ENCODE peak calls at places on chromosomes 16 and 17, in six cellular contexts. One of them, this sample, is unnamed.

GRCh38 chr17:81511800-81512559 is 619 bp downstream of the ACTG1 start:
- DNase-seq in stimulated activated CD4-positive, alpha-beta T cell treated with anti-CD3 and anti-CD28 coated beads, Interleukin-1b, Interleukin-23, amount 100 ng/mL, for 1 hour: no peak
- DNase-seq in stimulated activated naive CD8-positive, alpha-beta T cell treated with anti-CD3 and anti-CD28 coated beads, Interleukin-15, Interleukin-2, amounts not matched to agents 100 U/mL and 50 U/mL, for 24 hours: peak; percentile 50
- DNase-seq in AG04450: no peak
- DNase-seq in CD4-positive, alpha-beta T cell: peak; percentile 29
- DNase-seq in NB4: peak; percentile 38
- DNase-seq in this sample: no peak

GRCh38 chr16:88973415-88974050 is 3.5 kb downstream of the CBFA2T3 start:
- DNase-seq in stimulated activated CD4-positive, alpha-beta T cell treated with anti-CD3 and anti-CD28 coated beads, Interleukin-1b, Interleukin-23, amount 100 ng/mL, for 1 hour: no peak
- DNase-seq in stimulated activated naive CD8-positive, alpha-beta T cell treated with anti-CD3 and anti-CD28 coated beads, Interleukin-15, Interleukin-2, amounts not matched to agents 100 U/mL and 50 U/mL, for 24 hours: no peak
- DNase-seq in AG04450: no peak
- DNase-seq in CD4-positive, alpha-beta T cell: no peak
- DNase-seq in NB4: no peak
- DNase-seq in this sample: no peak

GRCh38 chr17:8935194-8935593 is 30.3 kb downstream of the PIK3R5 start:
- DNase-seq in stimulated activated CD4-positive, alpha-beta T cell treated with anti-CD3 and anti-CD28 coated beads, Interleukin-1b, Interleukin-23, amount 100 ng/mL, for 1 hour: no peak
- DNase-seq in stimulated activated naive CD8-positive, alpha-beta T cell treated with anti-CD3 and anti-CD28 coated beads, Interleukin-15, Interleukin-2, amounts not matched to agents 100 U/mL and 50 U/mL, for 24 hours: peak; percentile 82
- DNase-seq in AG04450: no peak
- DNase-seq in CD4-positive, alpha-beta T cell: no peak
- DNase-seq in NB4: peak; percentile 51
- DNase-seq in this sample: no peak

GRCh38 chr16:10206215-10206614 is 24.0 kb upstream of the GRIN2A start:
- DNase-seq in stimulated activated CD4-positive, alpha-beta T cell treated with anti-CD3 and anti-CD28 coated beads, Interleukin-1b, Interleukin-23, amount 100 ng/mL, for 1 hour: no peak
- DNase-seq in stimulated activated naive CD8-positive, alpha-beta T cell treated with anti-CD3 and anti-CD28 coated beads, Interleukin-15, Interleukin-2, amounts not matched to agents 100 U/mL and 50 U/mL, for 24 hours: no peak
- DNase-seq in AG04450: no peak
- DNase-seq in CD4-positive, alpha-beta T cell: no peak
- DNase-seq in NB4: no peak
- DNase-seq in this sample: no peak

GRCh38 chr16:66275795-66276428 is 90.6 kb upstream of the CDH5 start:
- DNase-seq in stimulated activated CD4-positive, alpha-beta T cell treated with anti-CD3 and anti-CD28 coated beads, Interleukin-1b, Interleukin-23, amount 100 ng/mL, for 1 hour: no peak
- DNase-seq in stimulated activated naive CD8-positive, alpha-beta T cell treated with anti-CD3 and anti-CD28 coated beads, Interleukin-15, Interleukin-2, amounts not matched to agents 100 U/mL and 50 U/mL, for 24 hours: peak; percentile 19
- DNase-seq in AG04450: no peak
- DNase-seq in CD4-positive, alpha-beta T cell: no peak
- DNase-seq in NB4: peak; percentile 54
- DNase-seq in this sample: peak; percentile 61

GRCh38 chr17:1604831-1605528 is 23.7 kb downstream of the SLC43A2 start:
- DNase-seq in stimulated activated CD4-positive, alpha-beta T cell treated with anti-CD3 and anti-CD28 coated beads, Interleukin-1b, Interleukin-23, amount 100 ng/mL, for 1 hour: no peak
- DNase-seq in stimulated activated naive CD8-positive, alpha-beta T cell treated with anti-CD3 and anti-CD28 coated beads, Interleukin-15, Interleukin-2, amounts not matched to agents 100 U/mL and 50 U/mL, for 24 hours: peak; percentile 23
- DNase-seq in AG04450: no peak
- DNase-seq in CD4-positive, alpha-beta T cell: no peak
- DNase-seq in NB4: no peak
- DNase-seq in this sample: no peak

GRCh38 chr16:12392585-12393089 is 411.1 kb downstream of the CPPED1 start:
- DNase-seq in stimulated activated CD4-positive, alpha-beta T cell treated with anti-CD3 and anti-CD28 coated beads, Interleukin-1b, Interleukin-23, amount 100 ng/mL, for 1 hour: no peak
- DNase-seq in stimulated activated naive CD8-positive, alpha-beta T cell treated with anti-CD3 and anti-CD28 coated beads, Interleukin-15, Interleukin-2, amounts not matched to agents 100 U/mL and 50 U/mL, for 24 hours: no peak
- DNase-seq in AG04450: no peak
- DNase-seq in CD4-positive, alpha-beta T cell: no peak
- DNase-seq in NB4: no peak
- DNase-seq in this sample: no peak

GRCh38 chr16:85220125-85220839 is 108.0 kb upstream of the CIBAR2 start:
- DNase-seq in stimulated activated CD4-positive, alpha-beta T cell treated with anti-CD3 and anti-CD28 coated beads, Interleukin-1b, Interleukin-23, amount 100 ng/mL, for 1 hour: no peak
- DNase-seq in stimulated activated naive CD8-positive, alpha-beta T cell treated with anti-CD3 and anti-CD28 coated beads, Interleukin-15, Interleukin-2, amounts not matched to agents 100 U/mL and 50 U/mL, for 24 hours: no peak
- DNase-seq in AG04450: peak; percentile 77
- DNase-seq in CD4-positive, alpha-beta T cell: no peak
- DNase-seq in NB4: no peak
- DNase-seq in this sample: peak; percentile 98

GRCh38 chr16:7482596-7483290 is 150.1 kb downstream of the RBFOX1 start:
- DNase-seq in stimulated activated CD4-positive, alpha-beta T cell treated with anti-CD3 and anti-CD28 coated beads, Interleukin-1b, Interleukin-23, amount 100 ng/mL, for 1 hour: no peak
- DNase-seq in stimulated activated naive CD8-positive, alpha-beta T cell treated with anti-CD3 and anti-CD28 coated beads, Interleukin-15, Interleukin-2, amounts not matched to agents 100 U/mL and 50 U/mL, for 24 hours: no peak
- DNase-seq in AG04450: no peak
- DNase-seq in CD4-positive, alpha-beta T cell: no peak
- DNase-seq in NB4: no peak
- DNase-seq in this sample: no peak

GRCh38 chr16:19555186-19555937 is at the start of gene VPS35L:
- DNase-seq in stimulated activated CD4-positive, alpha-beta T cell treated with anti-CD3 and anti-CD28 coated beads, Interleukin-1b, Interleukin-23, amount 100 ng/mL, for 1 hour: peak; percentile 89
- DNase-seq in stimulated activated naive CD8-positive, alpha-beta T cell treated with anti-CD3 and anti-CD28 coated beads, Interleukin-15, Interleukin-2, amounts not matched to agents 100 U/mL and 50 U/mL, for 24 hours: peak; percentile 94
- DNase-seq in AG04450: peak; percentile 99
- DNase-seq in CD4-positive, alpha-beta T cell: peak; percentile 98
- DNase-seq in NB4: peak; percentile 97
- DNase-seq in this sample: peak; percentile 92

GRCh38 chr17:40323731-40324650 is 15.0 kb downstream of the RARA start:
- DNase-seq in stimulated activated CD4-positive, alpha-beta T cell treated with anti-CD3 and anti-CD28 coated beads, Interleukin-1b, Interleukin-23, amount 100 ng/mL, for 1 hour: peak; percentile 50
- DNase-seq in stimulated activated naive CD8-positive, alpha-beta T cell treated with anti-CD3 and anti-CD28 coated beads, Interleukin-15, Interleukin-2, amounts not matched to agents 100 U/mL and 50 U/mL, for 24 hours: peak; percentile 81
- DNase-seq in AG04450: no peak
- DNase-seq in CD4-positive, alpha-beta T cell: peak; percentile 32
- DNase-seq in NB4: peak; percentile 50
- DNase-seq in this sample: no peak

GRCh38 chr16:2501938-2502900 is 11.5 kb upstream of the ATP6V0C start:
- DNase-seq in stimulated activated CD4-positive, alpha-beta T cell treated with anti-CD3 and anti-CD28 coated beads, Interleukin-1b, Interleukin-23, amount 100 ng/mL, for 1 hour: no peak
- DNase-seq in stimulated activated naive CD8-positive, alpha-beta T cell treated with anti-CD3 and anti-CD28 coated beads, Interleukin-15, Interleukin-2, amounts not matched to agents 100 U/mL and 50 U/mL, for 24 hours: no peak
- DNase-seq in AG04450: no peak
- DNase-seq in CD4-positive, alpha-beta T cell: no peak
- DNase-seq in NB4: no peak
- DNase-seq in this sample: no peak

GRCh38 chr16:89924298-89924924 is 1.3 kb downstream of the TUBB3 start:
- DNase-seq in stimulated activated CD4-positive, alpha-beta T cell treated with anti-CD3 and anti-CD28 coated beads, Interleukin-1b, Interleukin-23, amount 100 ng/mL, for 1 hour: no peak
- DNase-seq in stimulated activated naive CD8-positive, alpha-beta T cell treated with anti-CD3 and anti-CD28 coated beads, Interleukin-15, Interleukin-2, amounts not matched to agents 100 U/mL and 50 U/mL, for 24 hours: peak; percentile 33
- DNase-seq in AG04450: no peak
- DNase-seq in CD4-positive, alpha-beta T cell: peak; percentile 33
- DNase-seq in NB4: peak; percentile 76
- DNase-seq in this sample: peak; percentile 14

GRCh38 chr16:48317614-48318013 is 67.6 kb downstream of the SIAH1 start:
- DNase-seq in stimulated activated CD4-positive, alpha-beta T cell treated with anti-CD3 and anti-CD28 coated beads, Interleukin-1b, Interleukin-23, amount 100 ng/mL, for 1 hour: no peak
- DNase-seq in stimulated activated naive CD8-positive, alpha-beta T cell treated with anti-CD3 and anti-CD28 coated beads, Interleukin-15, Interleukin-2, amounts not matched to agents 100 U/mL and 50 U/mL, for 24 hours: peak; percentile 22
- DNase-seq in AG04450: no peak
- DNase-seq in CD4-positive, alpha-beta T cell: no peak
- DNase-seq in NB4: peak; percentile 93
- DNase-seq in this sample: no peak

GRCh38 chr17:31877911-31878702 is 19.1 kb upstream of the COPRS start:
- DNase-seq in stimulated activated CD4-positive, alpha-beta T cell treated with anti-CD3 and anti-CD28 coated beads, Interleukin-1b, Interleukin-23, amount 100 ng/mL, for 1 hour: no peak
- DNase-seq in stimulated activated naive CD8-positive, alpha-beta T cell treated with anti-CD3 and anti-CD28 coated beads, Interleukin-15, Interleukin-2, amounts not matched to agents 100 U/mL and 50 U/mL, for 24 hours: peak; percentile 69
- DNase-seq in AG04450: no peak
- DNase-seq in CD4-positive, alpha-beta T cell: no peak
- DNase-seq in NB4: no peak
- DNase-seq in this sample: no peak

GRCh38 chr16:54430491-54431030 is 144.0 kb upstream of the IRX3 start:
- DNase-seq in stimulated activated CD4-positive, alpha-beta T cell treated with anti-CD3 and anti-CD28 coated beads, Interleukin-1b, Interleukin-23, amount 100 ng/mL, for 1 hour: no peak
- DNase-seq in stimulated activated naive CD8-positive, alpha-beta T cell treated with anti-CD3 and anti-CD28 coated beads, Interleukin-15, Interleukin-2, amounts not matched to agents 100 U/mL and 50 U/mL, for 24 hours: no peak
- DNase-seq in AG04450: no peak
- DNase-seq in CD4-positive, alpha-beta T cell: no peak
- DNase-seq in NB4: peak; percentile 54
- DNase-seq in this sample: no peak

GRCh38 chr17:8421571-8421970 is 14.1 kb upstream of the NDEL1 start:
- DNase-seq in stimulated activated CD4-positive, alpha-beta T cell treated with anti-CD3 and anti-CD28 coated beads, Interleukin-1b, Interleukin-23, amount 100 ng/mL, for 1 hour: no peak
- DNase-seq in stimulated activated naive CD8-positive, alpha-beta T cell treated with anti-CD3 and anti-CD28 coated beads, Interleukin-15, Interleukin-2, amounts not matched to agents 100 U/mL and 50 U/mL, for 24 hours: no peak
- DNase-seq in AG04450: no peak
- DNase-seq in CD4-positive, alpha-beta T cell: no peak
- DNase-seq in NB4: no peak
- DNase-seq in this sample: no peak

GRCh38 chr17:6286239-6286638 is 148.7 kb downstream of the AIPL1 start:
- DNase-seq in stimulated activated CD4-positive, alpha-beta T cell treated with anti-CD3 and anti-CD28 coated beads, Interleukin-1b, Interleukin-23, amount 100 ng/mL, for 1 hour: no peak
- DNase-seq in stimulated activated naive CD8-positive, alpha-beta T cell treated with anti-CD3 and anti-CD28 coated beads, Interleukin-15, Interleukin-2, amounts not matched to agents 100 U/mL and 50 U/mL, for 24 hours: no peak
- DNase-seq in AG04450: no peak
- DNase-seq in CD4-positive, alpha-beta T cell: no peak
- DNase-seq in NB4: peak; percentile 4
- DNase-seq in this sample: no peak

GRCh38 chr17:79074650-79075432 is at the start of gene ENGASE:
- DNase-seq in stimulated activated CD4-positive, alpha-beta T cell treated with anti-CD3 and anti-CD28 coated beads, Interleukin-1b, Interleukin-23, amount 100 ng/mL, for 1 hour: peak; percentile 80
- DNase-seq in stimulated activated naive CD8-positive, alpha-beta T cell treated with anti-CD3 and anti-CD28 coated beads, Interleukin-15, Interleukin-2, amounts not matched to agents 100 U/mL and 50 U/mL, for 24 hours: peak; percentile 93
- DNase-seq in AG04450: peak; percentile 59
- DNase-seq in CD4-positive, alpha-beta T cell: peak; percentile 90
- DNase-seq in NB4: peak; percentile 93
- DNase-seq in this sample: peak; percentile 80

GRCh38 chr17:27290916-27291598 is 2.9 kb upstream of the WSB1 start:
- DNase-seq in stimulated activated CD4-positive, alpha-beta T cell treated with anti-CD3 and anti-CD28 coated beads, Interleukin-1b, Interleukin-23, amount 100 ng/mL, for 1 hour: no peak
- DNase-seq in stimulated activated naive CD8-positive, alpha-beta T cell treated with anti-CD3 and anti-CD28 coated beads, Interleukin-15, Interleukin-2, amounts not matched to agents 100 U/mL and 50 U/mL, for 24 hours: no peak
- DNase-seq in AG04450: no peak
- DNase-seq in CD4-positive, alpha-beta T cell: no peak
- DNase-seq in NB4: no peak
- DNase-seq in this sample: no peak

GRCh38 chr17:10171057-10171456 is 27.3 kb downstream of the GAS7 start:
- DNase-seq in stimulated activated CD4-positive, alpha-beta T cell treated with anti-CD3 and anti-CD28 coated beads, Interleukin-1b, Interleukin-23, amount 100 ng/mL, for 1 hour: no peak
- DNase-seq in stimulated activated naive CD8-positive, alpha-beta T cell treated with anti-CD3 and anti-CD28 coated beads, Interleukin-15, Interleukin-2, amounts not matched to agents 100 U/mL and 50 U/mL, for 24 hours: no peak
- DNase-seq in AG04450: no peak
- DNase-seq in CD4-positive, alpha-beta T cell: no peak
- DNase-seq in NB4: peak; percentile 37
- DNase-seq in this sample: no peak

GRCh38 chr17:42365136-42365535 is 23.1 kb downstream of the STAT3 start:
- DNase-seq in stimulated activated CD4-positive, alpha-beta T cell treated with anti-CD3 and anti-CD28 coated beads, Interleukin-1b, Interleukin-23, amount 100 ng/mL, for 1 hour: no peak
- DNase-seq in stimulated activated naive CD8-positive, alpha-beta T cell treated with anti-CD3 and anti-CD28 coated beads, Interleukin-15, Interleukin-2, amounts not matched to agents 100 U/mL and 50 U/mL, for 24 hours: peak; percentile 43
- DNase-seq in AG04450: no peak
- DNase-seq in CD4-positive, alpha-beta T cell: no peak
- DNase-seq in NB4: no peak
- DNase-seq in this sample: no peak

This sample was measured in NCI-H1694 treated with DMSO at 0.1 percent for 48 hours.